ENCODE peak calls at places on chromosomes 5 and 9, in ten cellular contexts. S is thoracic aorta; H is OCI-LY7; Z is mucosa of descending colon; D is GM12865; G is NCI-H1048; X is activated CD4-positive, CD25-positive, alpha-beta regulatory T cell treated with anti-CD3 and anti-CD28 coated beads, Interleukin-2, amount 50 U/mL, for 72 hours; L is activated T-helper 1 cell treated with Interleukin-2 at 50 U/mL for 16 hours; C is aorta; Q is progenitor cell of endocrine pancreas. Y is an unnamed sample.

GRCh38 chr5:96487859-96488258 is 54.8 kb upstream of the PCSK1 start:
- DNase-seq in Z (no peak), S (no peak), D (no peak), G (no peak), Q (no peak), L (no peak), H (no peak), X (no peak), C (no peak), Y (no peak)

GRCh38 chr5:53490747-53491146 is 10.3 kb downstream of the FST start:
- DNase-seq in Z (no peak), D (no peak), L (no peak), C (no peak), X (no peak), H (no peak), Q (no peak), S (no peak), G (no peak), Y (no peak)

GRCh38 chr5:110925916-110926315 is 145.6 kb upstream of the TSLP start:
- DNase-seq in Z (no peak), L (no peak), S (no peak), H (no peak), G (no peak), C (no peak), X (no peak), Q (no peak), D (no peak), Y (no peak)

GRCh38 chr9:1125741-1126140 is 75.6 kb downstream of the DMRT2 start:
- DNase-seq in L (no peak), D (no peak), H (no peak), S (no peak), C (no peak), Z (no peak), G (no peak), X (no peak), Q (no peak), Y (no peak)

GRCh38 chr9:88678431-88678830 is 143.5 kb downstream of the NXNL2 start:
- DNase-seq in Q (no peak), Z (no peak), H (no peak), G (no peak), X (no peak), S (no peak), D (no peak), L (no peak), C (no peak), Y (no peak)

GRCh38 chr9:126417684-126418083 is 91.1 kb downstream of the MVB12B start:
- DNase-seq in G (no peak), Z (no peak), L (no peak), D (no peak), S (no peak), H (no peak), X (no peak), C (no peak), Q (no peak), Y (no peak)

GRCh38 chr5:126354012-126354856 is 69.0 kb upstream of the GRAMD2B start:
- DNase-seq in S (no peak), Q (no peak), D (peak), C (no peak), L (no peak), G (no peak), H (peak), X (no peak), Z (no peak), Y (no peak)

GRCh38 chr9:70352802-70353201 is 61.7 kb downstream of the KLF9 start:
- DNase-seq in L (no peak), C (no peak), H (no peak), X (no peak), G (no peak), Z (no peak), Q (no peak), S (no peak), D (no peak), Y (no peak)

GRCh38 chr9:107819772-107820171 is 330.2 kb upstream of the KLF4 start:
- DNase-seq in D (no peak), H (no peak), Z (peak), G (no peak), C (no peak), L (no peak), Q (no peak), X (no peak), S (no peak), Y (no peak)

GRCh38 chr9:134497283-134497860 is 144.2 kb upstream of the COL5A1 start:
- DNase-seq in S (no peak), Q (no peak), H (no peak), Z (no peak), D (no peak), G (no peak), C (no peak), X (no peak), L (no peak), Y (no peak)

GRCh38 chr5:88890070-88890781 is 7.2 kb upstream of the MEF2C start:
- DNase-seq in Z (no peak), S (no peak), G (no peak), Q (no peak), C (no peak), L (no peak), X (no peak), D (no peak), H (no peak), Y (no peak)

GRCh38 chr5:143041972-143042770 is 272.0 kb downstream of the ARHGAP26 start:
- DNase-seq in C (no peak), Z (no peak), D (no peak), G (no peak), Q (no peak), S (no peak), X (no peak), L (no peak), H (no peak), Y (no peak)

GRCh38 chr9:12759767-12760166 is 15.1 kb upstream of the LURAP1L start:
- DNase-seq in S (no peak), Z (no peak), D (no peak), X (no peak), Q (no peak), L (no peak), H (no peak), C (no peak), G (no peak), Y (no peak)

Y was measured in T-cell.